ENCODE peak calls at places on chromosomes 5 and 9, in five cellular contexts. Z, E, X, U and Q are unnamed samples.

GRCh38 chr5:21687621-21688020 is 1165.5 kb downstream of the CDH12 start:
- DNase-seq in Z (no peak), E (no peak), X (no peak), U (no peak), Q (no peak)

GRCh38 chr5:106408141-106408540 is 1262.6 kb downstream of the EFNA5 start:
- DNase-seq in Z (no peak), E (no peak), X (no peak), U (no peak), Q (no peak)

GRCh38 chr5:21776466-21776865 is 1076.7 kb downstream of the CDH12 start:
- DNase-seq in Z (no peak), E (no peak), X (no peak), U (no peak), Q (no peak)

GRCh38 chr9:130306826-130307666 is 41.5 kb downstream of the HMCN2 start:
- DNase-seq in Z (no peak), E (no peak), X (no peak), U (no peak), Q (no peak)

GRCh38 chr5:36457511-36458260 is 148.7 kb upstream of the SLC1A3 start:
- DNase-seq in Z (no peak), E (no peak), X (no peak), U (no peak), Q (no peak)

GRCh38 chr9:111438576-111439235 is 45.5 kb downstream of the ECPAS start:
- DNase-seq in Z (no peak), E (no peak), X (no peak), U (peak; percentile 32), Q (peak; percentile 25)

GRCh38 chr9:129383005-129383414 is 204.9 kb upstream of the IER5L start:
- DNase-seq in Z (peak; percentile 92), E (peak; percentile 70), X (no peak), U (no peak), Q (peak; percentile 84)

GRCh38 chr5:96036301-96036700 is 74.7 kb upstream of the ELL2 start:
- DNase-seq in Z (no peak), E (no peak), X (no peak), U (no peak), Q (no peak)

GRCh38 chr5:80408976-80409926 is 1.4 kb downstream of the ZFYVE16 start:
- DNase-seq in Z (no peak), E (no peak), X (no peak), U (peak; percentile 19), Q (no peak)

GRCh38 chr5:122083535-122083934 is 5.5 kb upstream of the LOX start:
- DNase-seq in Z (no peak), E (no peak), X (no peak), U (no peak), Q (no peak)

GRCh38 chr9:113222482-113222841 is 1.1 kb downstream of the SLC31A1 start:
- DNase-seq in Z (no peak), E (no peak), X (no peak), U (peak; percentile 22), Q (no peak)

GRCh38 chr9:75914002-75914401 is 23.5 kb downstream of the PCSK5 start:
- DNase-seq in Z (no peak), E (no peak), X (no peak), U (no peak), Q (no peak)

GRCh38 chr5:22625451-22625850 is 227.7 kb downstream of the CDH12 start:
- DNase-seq in Z (no peak), E (no peak), X (no peak), U (no peak), Q (no peak)

GRCh38 chr9:126531035-126531571 is 82.6 kb upstream of the LMX1B start:
- DNase-seq in Z (no peak), E (no peak), X (peak; percentile 15), U (no peak), Q (no peak)

GRCh38 chr9:109600142-109600541 is 102.0 kb upstream of the PTPN3 start:
- DNase-seq in Z (no peak), E (peak; percentile 27), X (no peak), U (peak; percentile 80), Q (no peak)

DNA sequence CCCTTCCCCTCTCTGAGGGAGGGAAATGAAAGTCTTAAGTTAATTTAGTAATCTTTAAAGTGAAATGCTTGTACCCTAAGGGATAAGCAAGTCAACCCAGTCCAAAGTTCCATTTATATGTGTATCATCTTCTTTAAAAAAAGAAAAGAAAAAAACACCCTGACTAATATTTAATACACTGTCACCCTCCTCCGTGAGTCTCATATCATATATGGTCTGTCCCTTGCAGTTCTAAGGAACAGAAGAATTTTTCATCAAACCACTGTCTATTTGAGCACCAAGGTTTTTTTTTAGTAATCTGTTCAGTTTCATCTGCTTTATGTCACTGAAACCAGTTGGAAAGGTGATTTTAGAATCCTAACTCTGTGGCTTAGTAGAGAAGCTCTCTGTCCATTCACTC is 15.2 kb downstream of the TNIP1 start:
- DNase-seq in Z (no peak), E (no peak), X (no peak), U (no peak), Q (no peak)
- H3K4me3 ChIP-seq in Z (no peak overlapping the region), E (no peak overlapping the region), X (no peak overlapping the region), U (no peak overlapping the region), Q (no peak overlapping the region)

DNA sequence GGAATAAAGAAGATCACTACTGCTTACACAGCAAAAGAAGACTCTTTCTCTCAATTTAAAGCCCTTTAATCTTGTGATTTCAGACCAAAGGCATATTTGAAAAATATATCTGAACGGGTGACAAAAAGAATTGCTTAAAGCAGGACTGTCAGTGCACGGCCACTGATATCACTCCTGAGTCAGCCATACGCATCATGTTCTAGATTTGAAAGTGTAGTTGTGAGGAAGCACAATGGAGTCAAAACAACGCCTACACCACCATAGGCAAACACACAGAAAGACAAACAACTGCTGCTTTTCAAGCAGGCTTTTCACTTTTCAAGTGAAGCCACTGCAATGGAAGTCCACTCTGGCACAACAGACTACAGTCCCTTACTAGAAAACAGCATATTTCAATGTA is 141.7 kb downstream of the AUH start:
- DNase-seq in Z (no peak), E (no peak), X (no peak), U (no peak), Q (no peak)
- H3K27ac ChIP-seq in Z (no peak overlapping the region), E (no peak overlapping the region), X (no peak overlapping the region), U (no peak overlapping the region), Q (no peak overlapping the region)

DNA sequence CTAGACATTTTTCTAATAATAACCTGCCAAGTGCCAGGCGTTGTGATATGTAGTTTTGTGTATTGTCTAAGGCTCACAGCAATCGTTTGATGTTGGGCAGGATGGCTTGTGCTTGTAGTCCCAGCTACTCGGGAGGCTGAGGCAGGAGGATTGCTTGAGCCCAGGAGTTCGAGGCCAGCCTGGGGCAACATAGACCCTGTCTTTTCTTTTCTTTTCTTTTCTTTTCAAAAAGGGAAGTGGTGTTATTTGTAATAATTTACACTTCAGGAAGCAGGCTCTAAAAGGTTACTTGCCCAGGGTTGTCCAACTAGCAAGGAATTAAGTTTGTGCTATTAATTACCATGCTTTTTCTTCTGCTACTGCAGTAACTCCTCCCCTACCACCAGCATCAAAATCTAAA is 3.2 kb downstream of the ZNF131 start:
- DNase-seq in Z (no peak), E (no peak), X (no peak), U (no peak), Q (no peak)
- H3K4me3 ChIP-seq in Z (no peak overlapping the region), E (no peak overlapping the region), X (no peak overlapping the region), U (no peak overlapping the region), Q (no peak overlapping the region)

GRCh38 chr5:61245936-61246335 is 83.7 kb upstream of the SMIM15 start:
- DNase-seq in Z (peak; percentile 42), E (no peak), X (no peak), U (no peak), Q (no peak)
- H3K27ac ChIP-seq in Z (peak overlapping the region; percentile 28), E (no peak overlapping the region), X (no peak overlapping the region), U (no peak overlapping the region), Q (no peak overlapping the region)

DNA sequence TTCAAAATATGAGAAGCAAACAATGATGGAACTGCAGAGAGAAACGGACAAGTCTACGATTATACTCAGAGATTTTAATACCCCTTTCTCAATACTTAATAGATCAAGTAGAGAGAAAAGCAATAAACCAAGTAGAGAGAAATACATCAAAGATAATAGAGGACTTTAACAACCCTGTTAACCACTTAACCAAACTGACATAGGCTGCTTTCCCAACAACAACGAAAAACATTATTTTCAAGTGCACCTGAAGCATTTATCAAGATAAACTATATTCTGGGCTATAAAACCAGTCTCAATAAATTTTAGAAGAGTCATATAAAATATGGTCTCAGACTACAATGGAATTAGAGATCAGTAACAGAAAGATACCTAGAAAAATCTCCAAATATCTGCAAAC is 67.4 kb downstream of the GNAQ start:
- DNase-seq in Z (no peak), E (no peak), X (no peak), U (no peak), Q (no peak)
- H3K4me3 ChIP-seq in Z (no peak overlapping the region), E (no peak overlapping the region), X (no peak overlapping the region), U (no peak overlapping the region), Q (no peak overlapping the region)

GRCh38 chr9:134690301-134690751 is 48.7 kb downstream of the COL5A1 start:
- DNase-seq in Z (no peak), E (no peak), X (peak; percentile 55), U (no peak), Q (no peak)
- H3K27ac ChIP-seq in Z (no peak overlapping the region), E (no peak overlapping the region), X (no peak overlapping the region), U (no peak overlapping the region), Q (no peak overlapping the region)

GRCh38 chr5:6449465-6450158 is 953 bp downstream of the UBE2QL1 start:
- DNase-seq in Z (no peak), E (no peak), X (no peak), U (no peak), Q (no peak)

GRCh38 chr5:6448141-6448491 is 543 bp upstream of the UBE2QL1 start:
- DNase-seq in Z (no peak), E (no peak), X (no peak), U (no peak), Q (no peak)

GRCh38 chr5:6452622-6453504 is 4.2 kb downstream of the UBE2QL1 start:
- DNase-seq in Z (no peak), E (peak; percentile 79), X (no peak), U (no peak), Q (no peak)

GRCh38 chr5:6448622-6449464 is at the start of gene UBE2QL1:
- DNase-seq in Z (peak; percentile 33), E (peak; percentile 40), X (no peak), U (no peak), Q (no peak)

GRCh38 chr5:6450235-6450860 is 1.7 kb downstream of the UBE2QL1 start:
- DNase-seq in Z (no peak), E (no peak), X (no peak), U (no peak), Q (no peak)
- H3K4me3 ChIP-seq in Z (peak overlapping the region; percentile 42), E (peak overlapping the region; percentile 22), X (peak overlapping the region; percentile 87), U (no peak overlapping the region), Q (no peak overlapping the region)

DNA sequence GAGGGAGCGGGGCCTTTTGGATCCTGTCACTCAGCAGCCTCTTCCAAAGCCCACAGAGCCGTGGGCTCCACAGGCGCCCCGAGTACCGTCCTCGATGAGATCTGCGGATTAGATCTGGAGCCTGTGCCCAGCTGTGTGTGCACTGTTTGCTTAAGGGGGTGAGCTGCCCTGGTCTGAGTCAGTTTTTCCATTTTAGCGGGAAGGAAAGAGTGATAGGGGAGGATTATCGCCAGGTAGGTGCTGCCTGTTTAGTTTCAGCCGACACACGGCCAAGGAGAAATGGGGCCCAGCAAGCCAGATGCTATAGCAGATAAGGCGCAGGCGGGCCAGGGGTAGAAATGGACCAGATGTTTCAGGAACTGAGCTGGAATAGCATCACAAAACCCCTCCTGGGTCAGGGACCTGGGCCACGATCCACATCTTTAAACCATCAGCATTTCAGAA is 18.1 kb downstream of the COL5A1 start:
- DNase-seq in Z (no peak), E (no peak), X (peak; percentile 72), U (no peak), Q (no peak)
- H3K27ac ChIP-seq in Z (peak overlapping the region; percentile 22), E (no peak overlapping the region), X (peak overlapping the region; percentile 23), U (no peak overlapping the region), Q (no peak overlapping the region)